ENCODE peak calls at places on chromosomes 4 and X, in five cellular contexts. C is AG10803, Q is hepatocyte, K is choroid plexus epithelial cell, S is lower leg skin. X is an unnamed sample.

GRCh38 chrX:78838709-78839108 is 91.2 kb downstream of the LPAR4 start:
- DNase-seq in C (no peak), Q (no peak), K (no peak), S (no peak), X (no peak)

GRCh38 chr4:48259748-48260147 is 9.9 kb downstream of the TEC start:
- DNase-seq in C (no peak), Q (no peak), K (no peak), S (no peak), X (no peak)

GRCh38 chr4:83266689-83267088 is 17.9 kb downstream of the COQ2 start:
- DNase-seq in C (no peak), Q (no peak), K (no peak), S (no peak), X (peak)

GRCh38 chr4:8897768-8898167 is 26.1 kb upstream of the HMX1 start:
- DNase-seq in C (no peak), Q (no peak), K (no peak), S (no peak), X (no peak)

GRCh38 chrX:38166478-38167083 is 54.1 kb downstream of the SRPX start:
- DNase-seq in C (no peak), Q (peak), K (peak), S (no peak), X (peak)

GRCh38 chrX:103423955-103424640 is 47.8 kb downstream of the BEX3 start:
- DNase-seq in C (no peak), Q (no peak), K (no peak), S (no peak), X (no peak)

GRCh38 chr4:149264093-149264733 is 551.4 kb downstream of the IQCM start:
- DNase-seq in C (peak), Q (peak), K (peak), S (no peak), X (peak)

GRCh38 chr4:71932941-71933340 is 98.9 kb upstream of the NPFFR2 start:
- DNase-seq in C (peak), Q (no peak), K (no peak), S (no peak), X (no peak)

GRCh38 chr4:83189631-83190136 is 75.2 kb upstream of the PLAC8 start:
- DNase-seq in C (no peak), Q (peak), K (peak), S (no peak), X (no peak)

GRCh38 chr4:38166082-38166481 is 205.9 kb downstream of the PTTG2 start:
- DNase-seq in C (no peak), Q (no peak), K (no peak), S (no peak), X (no peak)

GRCh38 chr4:68152411-68152810 is 22.7 kb upstream of the TMPRSS11F start:
- DNase-seq in C (no peak), Q (peak), K (no peak), S (no peak), X (no peak)

GRCh38 chr4:78661923-78662521 is 110.5 kb downstream of the ANXA3 start:
- DNase-seq in C (peak), Q (peak), K (peak), S (peak), X (no peak)

GRCh38 chrX:31603411-31604120 is 531.7 kb upstream of the FTHL17 start:
- DNase-seq in C (peak), Q (no peak), K (peak), S (no peak), X (no peak)

GRCh38 chrX:39893417-39894338 is 204.1 kb downstream of the BCOR start:
- DNase-seq in C (no peak), Q (no peak), K (no peak), S (no peak), X (no peak)

GRCh38 chr4:145279122-145279960 is 99.0 kb upstream of the OTUD4 start:
- DNase-seq in C (peak), Q (no peak), K (peak), S (no peak), X (no peak)

GRCh38 chrX:43881410-43882293 is 598 bp downstream of the MAOB start:
- DNase-seq in C (peak), Q (peak), K (no peak), S (no peak), X (no peak)

GRCh38 chrX:68193786-68194185 is 239.5 kb downstream of the OPHN1 start:
- DNase-seq in C (no peak), Q (no peak), K (no peak), S (no peak), X (no peak)

GRCh38 chr4:71029504-71029903 is 36.1 kb downstream of the DCK start:
- DNase-seq in C (no peak), Q (no peak), K (no peak), S (no peak), X (no peak)

GRCh38 chr4:119300388-119301131 is 21.4 kb downstream of the FABP2 start:
- DNase-seq in C (peak), Q (peak), K (peak), S (peak), X (peak)

GRCh38 chrX:135974279-135974856 is 580 bp upstream of the MMGT1 start:
- DNase-seq in C (peak), Q (peak), K (peak), S (peak), X (peak)

GRCh38 chr4:120897981-120898719 is 24.4 kb downstream of the PRDM5 start:
- DNase-seq in C (no peak), Q (no peak), K (no peak), S (no peak), X (peak)

GRCh38 chrX:44675364-44676024 is 132.8 kb upstream of the FUNDC1 start:
- DNase-seq in C (peak), Q (peak), K (peak), S (peak), X (no peak)

GRCh38 chr4:154612472-154613414 is at the start of gene FGG:
- DNase-seq in C (no peak), Q (peak), K (peak), S (no peak), X (no peak)

GRCh38 chr4:182604161-182604591 is 313.0 kb downstream of the DCTD start:
- DNase-seq in C (peak), Q (no peak), K (peak), S (no peak), X (no peak)

GRCh38 chr4:38322709-38323108 is 341.3 kb upstream of the KLF3 start:
- DNase-seq in C (peak), Q (no peak), K (peak), S (no peak), X (no peak)

GRCh38 chr4:174260099-174260498 is 23.4 kb downstream of the FBXO8 start:
- DNase-seq in C (peak), Q (peak), K (peak), S (no peak), X (no peak)

GRCh38 chrX:48306175-48306574 is 50.3 kb downstream of the SSX3 start:
- DNase-seq in C (no peak), Q (no peak), K (no peak), S (no peak), X (no peak)

GRCh38 chr4:19776021-19776459 is 475.7 kb upstream of the SLIT2 start:
- DNase-seq in C (peak), Q (peak), K (peak), S (no peak), X (no peak)

GRCh38 chr4:56840559-56840958 is 19.1 kb upstream of the SPINK2 start:
- DNase-seq in C (no peak), Q (no peak), K (no peak), S (no peak), X (no peak)

GRCh38 chrX:8738588-8739189 is 6.8 kb upstream of the ANOS1 start:
- DNase-seq in C (peak), Q (peak), K (peak), S (no peak), X (peak)

GRCh38 chrX:23554304-23554703 is 113.0 kb upstream of the PRDX4 start:
- DNase-seq in C (peak), Q (peak), K (peak), S (no peak), X (peak)

GRCh38 chr4:79575709-79576479 is 167.9 kb upstream of the GK2 start:
- DNase-seq in C (no peak), Q (no peak), K (no peak), S (peak), X (no peak)

GRCh38 chr4:39067451-39067850 is 5.4 kb downstream of the KLHL5 start:
- DNase-seq in C (no peak), Q (no peak), K (peak), S (no peak), X (no peak)

GRCh38 chr4:67680568-67681222 is 20.3 kb downstream of the UBA6 start:
- DNase-seq in C (peak), Q (peak), K (peak), S (no peak), X (no peak)

GRCh38 chrX:31136144-31136572 is 64.3 kb upstream of the FTHL17 start:
- DNase-seq in C (no peak), Q (no peak), K (no peak), S (no peak), X (peak)

GRCh38 chr4:2962614-2963184 is 507 bp downstream of the NOP14 start:
- DNase-seq in C (peak), Q (peak), K (peak), S (no peak), X (peak)

GRCh38 chrX:10098235-10098819 is 58.4 kb upstream of the CLCN4 start:
- DNase-seq in C (peak), Q (no peak), K (peak), S (no peak), X (no peak)
- H3K4me3 ChIP-seq in C (peak), Q (no peak), K (no peak), S (no peak), X (no peak)

DNA sequence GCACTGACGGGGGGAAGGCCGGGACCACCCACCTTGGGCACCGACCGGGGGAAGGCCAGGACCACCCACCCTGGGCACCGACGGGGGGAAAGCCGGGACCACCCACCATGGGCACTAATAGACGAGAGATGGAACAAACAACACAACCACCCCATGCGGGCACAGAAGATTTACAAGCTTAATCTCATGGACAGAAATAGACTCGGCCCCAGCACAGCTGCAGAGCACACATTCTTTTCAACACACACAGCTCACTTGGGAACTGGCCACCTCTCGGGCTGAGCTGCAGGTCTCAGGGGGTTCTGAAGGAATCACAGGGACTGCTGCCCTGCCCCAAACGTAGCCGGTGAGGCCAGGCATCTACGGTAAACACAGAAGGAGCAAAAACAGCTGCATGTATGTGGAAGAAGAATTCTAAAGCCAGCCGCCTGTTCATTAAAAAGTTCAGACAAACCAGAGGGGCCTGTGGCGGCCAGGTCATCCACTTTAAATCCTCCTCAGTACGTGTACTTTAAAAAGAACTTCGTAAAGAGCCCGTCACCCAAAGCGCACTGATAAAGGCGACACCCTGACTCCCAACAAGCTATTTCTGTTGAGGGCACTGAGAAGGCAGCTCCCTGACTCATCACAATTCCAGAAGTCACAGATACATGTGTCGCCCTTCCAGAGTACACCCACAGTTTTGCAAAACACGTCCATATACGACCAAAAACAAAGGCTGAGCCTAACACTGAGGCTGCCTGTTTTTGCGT is 17.7 kb downstream of the PPP2R3B start:
- DNase-seq in C (peak), Q (no peak), K (peak), S (no peak), X (no peak)
- H3K4me3 ChIP-seq in C (no peak), Q (no peak), K (no peak), S (no peak), X (no peak)

DNA sequence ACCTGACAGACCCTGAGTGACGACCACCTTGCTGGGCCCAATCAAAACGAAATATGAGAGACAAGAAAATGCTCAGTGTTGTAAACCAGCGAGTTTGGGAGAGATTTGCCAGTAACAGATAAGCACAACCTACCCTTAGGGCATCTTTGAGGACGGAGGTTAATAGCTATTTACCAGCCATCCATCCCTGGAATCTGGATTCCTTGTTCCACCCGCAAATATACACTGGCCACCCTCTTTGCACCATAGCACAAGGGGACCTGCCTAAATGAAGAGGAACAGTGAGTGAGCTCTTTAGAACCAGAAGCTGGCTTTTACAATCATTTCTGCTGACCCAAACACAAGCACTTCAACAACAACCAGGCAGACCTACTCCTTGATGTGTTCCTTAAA is 725 bp downstream of the MPP1 start:
- DNase-seq in C (no peak), Q (no peak), K (no peak), S (no peak), X (no peak)
- H3K4me3 ChIP-seq in C (peak), Q (peak), K (peak), S (peak), X (peak)

GRCh38 chr4:171644430-171645057 is 168.7 kb upstream of the GALNTL6 start:
- DNase-seq in C (no peak), Q (no peak), K (no peak), S (no peak), X (no peak)

DNA sequence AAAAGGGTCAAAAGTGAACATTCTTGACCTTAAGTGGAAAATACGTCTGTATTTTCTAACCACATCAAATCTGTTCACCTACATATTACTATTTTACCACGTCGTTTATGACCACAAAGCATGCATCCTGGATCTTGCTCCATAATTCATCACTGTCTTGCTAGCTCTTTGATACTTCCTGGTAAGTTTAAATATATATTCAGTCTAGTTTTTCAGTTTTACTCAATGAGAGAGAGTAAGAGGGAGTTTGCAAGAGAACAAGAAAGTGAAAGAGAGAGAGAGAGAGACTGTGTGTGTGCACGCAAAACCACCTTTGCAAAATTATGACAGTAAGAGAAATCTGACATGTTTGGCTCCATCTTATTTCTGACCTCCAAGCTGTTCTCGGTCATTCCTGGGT is 173.7 kb upstream of the GALNTL6 start:
- DNase-seq in C (no peak), Q (no peak), K (no peak), S (no peak), X (no peak)
- H3K4me3 ChIP-seq in C (no peak), Q (no peak), K (no peak), S (no peak), X (no peak)

GRCh38 chrX:2499507-2499906 is 1.3 kb downstream of the DHRSX start:
- DNase-seq in C (no peak), Q (no peak), K (no peak), S (no peak), X (no peak)
- H3K4me3 ChIP-seq in C (peak), Q (peak), K (peak), S (peak), X (peak)

GRCh38 chr4:185144601-185145240 is 1.7 kb downstream of the SLC25A4 start:
- DNase-seq in C (no peak), Q (no peak), K (no peak), S (no peak), X (no peak)
- H3K4me3 ChIP-seq in C (no peak), Q (no peak), K (no peak), S (no peak), X (no peak)

GRCh38 chr4:6751611-6752485 is 30.7 kb upstream of the KIAA0232 start:
- DNase-seq in C (no peak), Q (no peak), K (no peak), S (no peak), X (no peak)
- H3K4me3 ChIP-seq in C (no peak), Q (no peak), K (no peak), S (no peak), X (no peak)